ENCODE peak calls at places on chromosomes 16 and 17, in six cellular contexts. E is lower lobe of right lung, L is thoracic aorta, V is PC-9, B is heart right ventricle, J is left ventricle myocardium inferior. C is an unnamed sample. For H3K9me3, the result is how much of the 10 kb centered on the place peaks cover.

GRCh38 chr16:14961405-14962186 is 13.2 kb upstream of the PDXDC1 start:
- DNase-seq in E (no peak), L (no peak), V (no peak), B (no peak), J (no peak), C (no peak)

GRCh38 chr16:28321700-28322411 is 29.5 kb downstream of the SBK1 start:
- DNase-seq in E (no peak), L (no peak), V (no peak), B (no peak), J (no peak), C (no peak)

GRCh38 chr17:74832421-74832820 is 27.3 kb downstream of the GRIN2C start:
- DNase-seq in E (no peak), L (no peak), V (no peak), B (no peak), J (no peak), C (no peak)

GRCh38 chr17:61144876-61145564 is 254.6 kb upstream of the TBX2 start:
- DNase-seq in E (no peak), L (no peak), V (no peak), B (no peak), J (no peak), C (no peak)

GRCh38 chr16:1426734-1427451 is 4.0 kb upstream of the PERCC1 start:
- DNase-seq in E (no peak), L (no peak), V (no peak), B (no peak), J (no peak), C (no peak)

GRCh38 chr17:3556905-3557767 is 476 bp downstream of the TRPV3 start:
- DNase-seq in E (no peak), L (no peak), V (no peak), B (no peak), J (no peak), C (no peak)

GRCh38 chr16:24848065-24848464 is 2.3 kb downstream of the SLC5A11 start:
- DNase-seq in E (no peak), L (no peak), V (peak), B (no peak), J (no peak), C (no peak)

GRCh38 chr17:64702815-64703214 is 40.7 kb upstream of the SMURF2 start:
- DNase-seq in E (no peak), L (no peak), V (no peak), B (no peak), J (no peak), C (no peak)

GRCh38 chr17:49193513-49194296 is 16.7 kb downstream of the GNGT2 start:
- DNase-seq in E (peak), L (no peak), V (peak), B (peak), J (no peak), C (peak)

GRCh38 chr17:37648555-37648954 is 5.3 kb upstream of the DDX52 start:
- DNase-seq in E (no peak), L (no peak), V (peak), B (no peak), J (no peak), C (no peak)

GRCh38 chr17:73166731-73167581 is 2.1 kb downstream of the SSTR2 start:
- DNase-seq in E (no peak), L (no peak), V (no peak), B (no peak), J (no peak), C (no peak)

GRCh38 chr16:58021661-58022551 is 3.6 kb upstream of the MMP15 start:
- DNase-seq in E (no peak), L (no peak), V (peak), B (no peak), J (peak), C (no peak)

GRCh38 chr16:12229759-12230594 is 253.4 kb downstream of the SNX29 start:
- DNase-seq in E (no peak), L (no peak), V (no peak), B (no peak), J (no peak), C (no peak)

GRCh38 chr16:56262148-56262878 is 71.0 kb downstream of the GNAO1 start:
- DNase-seq in E (no peak), L (no peak), V (peak), B (no peak), J (no peak), C (no peak)

GRCh38 chr16:16148755-16149154 is 74.5 kb downstream of the ABCC6 start:
- DNase-seq in E (no peak), L (no peak), V (no peak), B (no peak), J (no peak), C (no peak)

GRCh38 chr17:57921342-57921741 is 33.9 kb downstream of the CUEDC1 start:
- DNase-seq in E (no peak), L (no peak), V (no peak), B (no peak), J (peak), C (peak)

GRCh38 chr17:36977568-36977967 is 28.8 kb downstream of the AATF start:
- DNase-seq in E (no peak), L (no peak), V (no peak), B (no peak), J (no peak), C (no peak)

GRCh38 chr17:76343106-76343505 is 10.6 kb downstream of the PRPSAP1 start:
- DNase-seq in E (no peak), L (no peak), V (no peak), B (no peak), J (no peak), C (no peak)

GRCh38 chr17:45013021-45013997 is 38.1 kb downstream of the DCAKD start:
- DNase-seq in E (no peak), L (no peak), V (no peak), B (peak), J (peak), C (no peak)

GRCh38 chr17:78337244-78338109 is 22.4 kb downstream of the SOCS3 start:
- DNase-seq in E (no peak), L (no peak), V (peak), B (no peak), J (no peak), C (no peak)

GRCh38 chr17:67647482-67647881 is 70.3 kb upstream of the NOL11 start:
- DNase-seq in E (no peak), L (no peak), V (no peak), B (no peak), J (no peak), C (no peak)

GRCh38 chr17:27562777-27563455 is 68.1 kb upstream of the LGALS9 start:
- DNase-seq in E (no peak), L (no peak), V (no peak), B (no peak), J (no peak), C (no peak)

GRCh38 chr17:19978206-19978802 is 676 bp upstream of the AKAP10 start:
- DNase-seq in E (peak), L (no peak), V (no peak), B (no peak), J (no peak), C (no peak)

GRCh38 chr16:79599256-79599836 is 1.2 kb downstream of the MAF start:
- DNase-seq in E (no peak), L (no peak), V (no peak), B (peak), J (peak), C (peak)

GRCh38 chr17:5181509-5182305 is 10.0 kb downstream of the ZNF594 start:
- DNase-seq in E (no peak), L (no peak), V (no peak), B (no peak), J (no peak), C (no peak)
- H3K9me3 ChIP-seq in E (half or more), L (half or more), V (half or more), B (under half), J (half or more), C (half or more)

DNA sequence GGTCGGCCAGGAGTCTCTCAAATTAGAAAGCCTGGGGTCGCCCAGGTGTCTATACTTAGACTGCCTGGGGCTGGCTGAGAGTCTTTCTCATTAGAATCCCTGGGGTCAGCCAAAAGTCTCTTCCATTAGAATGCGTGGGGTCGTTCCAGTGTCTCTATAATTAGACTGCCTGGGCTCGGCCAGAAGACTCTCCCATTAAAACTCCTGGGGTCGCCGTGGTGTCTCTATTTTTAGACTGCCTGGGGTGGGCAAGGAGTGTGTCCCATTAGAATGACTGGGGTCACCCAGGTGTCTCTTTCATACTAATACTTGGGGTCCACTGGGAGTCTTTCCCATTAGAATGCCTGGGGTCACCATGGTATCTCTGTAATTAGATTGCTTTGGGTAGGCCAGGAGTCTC is 2227.7 kb downstream of the TP53TG3F start:
- DNase-seq in E (no peak), L (no peak), V (no peak), B (no peak), J (no peak), C (no peak)
- H3K9me3 ChIP-seq in E (under half), L (under half), V (under half), B (under half), J (under half), C (under half)

DNA sequence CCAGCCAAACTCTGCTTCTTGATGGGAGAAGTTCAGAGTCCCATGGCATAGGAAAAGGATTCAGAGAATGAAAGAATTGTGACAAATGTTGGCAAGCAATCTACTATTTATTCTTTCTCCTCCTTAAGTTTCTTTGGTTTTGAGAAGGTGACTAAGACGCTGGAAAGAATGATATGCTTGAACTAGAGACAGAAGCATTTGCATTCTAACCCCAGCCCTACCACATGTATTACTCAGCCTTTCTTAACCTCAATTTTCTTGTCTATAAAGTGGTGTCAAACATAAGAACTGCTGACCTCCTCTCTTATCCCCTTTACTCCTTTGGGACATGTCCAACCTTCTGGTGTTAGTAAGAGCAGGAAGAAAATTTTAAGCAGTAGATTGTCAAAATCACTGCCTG is 124.7 kb downstream of the HS3ST2 start:
- DNase-seq in E (no peak), L (no peak), V (no peak), B (no peak), J (no peak), C (no peak)
- H3K9me3 ChIP-seq in E (under half), L (under half), V (under half), B (under half), J (under half), C (under half)

DNA sequence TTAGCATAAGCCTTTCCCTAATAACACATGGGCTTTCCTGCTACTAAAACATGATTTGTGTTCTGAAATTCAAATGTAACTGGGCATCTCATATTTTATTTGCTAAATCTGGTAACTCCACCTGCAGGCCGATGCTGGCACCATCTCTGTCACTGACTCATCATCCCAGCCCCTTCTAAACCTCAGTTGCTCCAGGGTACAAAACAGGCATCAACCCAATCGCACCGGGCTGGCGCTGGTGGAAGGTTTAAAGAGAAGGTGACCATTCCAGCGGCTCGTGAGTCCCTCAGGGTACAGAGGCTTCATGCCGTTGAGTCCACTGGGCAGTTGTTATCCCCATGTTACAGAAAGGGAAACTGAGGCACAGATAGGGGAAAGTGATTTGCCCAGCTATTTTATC is 27.1 kb downstream of the PPL start:
- DNase-seq in E (no peak), L (no peak), V (no peak), B (no peak), J (no peak), C (no peak)
- H3K9me3 ChIP-seq in E (under half), L (under half), V (under half), B (under half), J (under half), C (under half)

DNA sequence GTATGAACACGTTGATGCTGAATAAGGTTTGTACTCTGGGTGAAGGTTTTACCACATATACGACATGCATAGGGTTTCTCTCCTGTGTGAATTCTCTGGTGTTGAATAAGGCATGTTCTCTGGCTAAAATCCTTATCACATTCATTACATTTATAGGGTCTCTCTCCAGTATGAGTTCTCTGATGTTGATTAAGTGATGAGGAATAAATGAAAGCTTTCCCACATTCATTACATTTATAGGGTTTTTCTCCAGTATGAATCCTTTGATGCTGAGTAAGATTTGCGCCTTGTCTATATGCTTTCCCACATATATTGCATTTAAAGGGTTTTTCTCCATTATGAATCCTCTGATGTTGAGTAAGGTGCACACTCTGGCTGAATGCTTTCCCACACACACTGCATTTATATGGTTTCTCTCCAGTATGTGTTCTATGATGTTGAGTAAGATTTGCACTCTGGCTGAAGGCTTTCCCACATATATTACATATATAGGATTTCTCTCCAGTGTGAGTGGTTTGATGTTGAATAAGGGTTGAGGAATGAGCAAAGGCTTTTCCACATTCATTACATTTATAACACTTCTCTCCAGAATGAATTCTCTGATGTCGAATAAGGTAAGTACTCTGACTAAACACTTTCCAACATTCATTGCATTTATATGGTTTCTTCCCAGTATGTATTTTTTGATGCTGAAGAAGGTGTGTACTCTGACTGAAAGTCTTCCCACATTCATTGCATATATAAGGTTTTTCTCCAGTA is 16.9 kb downstream of the ZNF287 start:
- DNase-seq in E (no peak), L (no peak), V (no peak), B (no peak), J (no peak), C (no peak)
- H3K9me3 ChIP-seq in E (half or more), L (half or more), V (under half), B (under half), J (half or more), C (half or more)

GRCh38 chr16:62573466-62573865 is 537.2 kb upstream of the CDH8 start:
- DNase-seq in E (no peak), L (no peak), V (no peak), B (no peak), J (no peak), C (no peak)
- H3K9me3 ChIP-seq in E (under half), L (under half), V (under half), B (under half), J (under half), C (under half)

GRCh38 chr16:35560637-35560984 is 2101.2 kb downstream of the TP53TG3F start:
- DNase-seq in E (no peak), L (no peak), V (no peak), B (no peak), J (no peak), C (no peak)

GRCh38 chr16:35562919-35563318 is 2103.5 kb downstream of the TP53TG3F start:
- DNase-seq in E (no peak), L (no peak), V (no peak), B (no peak), J (no peak), C (no peak)

GRCh38 chr16:35559911-35560636 is 2100.7 kb downstream of the TP53TG3F start:
- DNase-seq in E (no peak), L (no peak), V (peak), B (no peak), J (no peak), C (no peak)

GRCh38 chr16:35562471-35562870 is 2103.1 kb downstream of the TP53TG3F start:
- DNase-seq in E (no peak), L (no peak), V (no peak), B (no peak), J (no peak), C (no peak)

GRCh38 chr16:35561346-35561745 is 2101.9 kb downstream of the TP53TG3F start:
- DNase-seq in E (no peak), L (no peak), V (no peak), B (no peak), J (no peak), C (no peak)
- H3K9me3 ChIP-seq in E (under half), L (under half), V (under half), B (under half), J (under half), C (under half)

GRCh38 chr16:35258381-35258780 is 1799.0 kb downstream of the TP53TG3F start:
- DNase-seq in E (no peak), L (no peak), V (no peak), B (no peak), J (no peak), C (no peak)
- H3K9me3 ChIP-seq in E (under half), L (under half), V (under half), B (under half), J (under half), C (under half)

GRCh38 chr16:35398208-35398607 is 1938.8 kb downstream of the TP53TG3F start:
- DNase-seq in E (no peak), L (no peak), V (no peak), B (no peak), J (no peak), C (no peak)
- H3K9me3 ChIP-seq in E (under half), L (under half), V (under half), B (under half), J (under half), C (under half)

C was measured in psoas muscle.